ENCODE peak calls at places on chromosomes 6 and 20, in six cellular contexts. Y is IMR-90, Q is HCT116, U is GM23248, B is right cardiac atrium, K is astrocyte. A is an unnamed sample.

GRCh38 chr6:106122306-106122940 is 36.3 kb downstream of the PRDM1 start:
- DNase-seq in Y (no peak), Q (no peak), B (no peak), U (no peak), K (no peak), A (no peak)

GRCh38 chr20:56181593-56181992 is 66.9 kb upstream of the MC3R start:
- DNase-seq in Q (no peak), Y (no peak), K (no peak), U (no peak), B (no peak), A (no peak)

GRCh38 chr6:74447013-74447412 is 751.0 kb downstream of the CD109 start:
- DNase-seq in U (peak; percentile 72), Y (peak; percentile 44), B (no peak), K (no peak), Q (peak; percentile 44), A (no peak)

GRCh38 chr6:150301871-150302800 is 66.7 kb upstream of the IYD start:
- DNase-seq in U (peak; percentile 86), K (peak; percentile 82), B (no peak), Y (peak; percentile 58), Q (peak; percentile 67), A (no peak)

GRCh38 chr20:17589161-17589834 is 19.4 kb downstream of the DSTN start:
- DNase-seq in Y (no peak), K (no peak), Q (no peak), U (peak; percentile 66), B (peak; percentile 56), A (no peak)

GRCh38 chr20:45919536-45919933 is 7.6 kb upstream of the PLTP start:
- DNase-seq in U (no peak), Q (no peak), Y (peak; percentile 94), K (peak; percentile 79), B (peak; percentile 90), A (peak; percentile 90)

GRCh38 chr6:26501482-26501986 is 1.4 kb downstream of the BTN1A1 start:
- DNase-seq in K (peak; percentile 6), Q (no peak), Y (peak; percentile 25), U (peak; percentile 67), B (peak; percentile 73), A (peak; percentile 31)

GRCh38 chr6:170080169-170080827 is 210.6 kb downstream of the DLL1 start:
- DNase-seq in Q (no peak), K (no peak), U (no peak), Y (no peak), B (peak; percentile 35), A (no peak)

GRCh38 chr20:35295058-35295457 is 2.8 kb upstream of the FAM83C start:
- DNase-seq in Y (no peak), B (no peak), K (no peak), U (no peak), Q (no peak), A (no peak)

GRCh38 chr6:17448165-17448564 is 54.8 kb downstream of the CAP2 start:
- DNase-seq in Y (peak; percentile 53), K (peak; percentile 79), U (no peak), B (no peak), Q (no peak), A (no peak)

GRCh38 chr20:46946796-46947195 is 52.2 kb downstream of the EYA2 start:
- DNase-seq in Y (peak; percentile 11), Q (no peak), B (no peak), K (no peak), U (no peak), A (no peak)

GRCh38 chr6:135159531-135159930 is 21.6 kb upstream of the MYB start:
- DNase-seq in U (peak; percentile 23), Y (no peak), K (no peak), B (no peak), Q (no peak), A (no peak)

GRCh38 chr20:41165001-41165882 is 27.9 kb downstream of the PLCG1 start:
- DNase-seq in K (no peak), B (no peak), Y (no peak), Q (no peak), U (no peak), A (no peak)

GRCh38 chr6:128500017-128500416 is 20.4 kb downstream of the PTPRK start:
- DNase-seq in U (peak; percentile 31), K (no peak), Y (peak; percentile 24), B (no peak), Q (no peak), A (no peak)

GRCh38 chr6:106223300-106223930 is 102.1 kb downstream of the ATG5 start:
- DNase-seq in U (peak; percentile 83), Q (peak; percentile 72), K (peak; percentile 51), Y (peak; percentile 79), B (no peak), A (peak; percentile 66)

GRCh38 chr6:33655155-33655554 is 34.0 kb downstream of the ITPR3 start:
- DNase-seq in Q (no peak), B (no peak), U (peak; percentile 44), K (no peak), Y (no peak), A (no peak)

GRCh38 chr6:144104898-144105487 is 9.6 kb upstream of the SF3B5 start:
- DNase-seq in K (peak; percentile 47), Q (peak; percentile 59), Y (peak; percentile 79), B (no peak), U (peak; percentile 80), A (no peak)

GRCh38 chr6:75117701-75118100 is 88.2 kb downstream of the COL12A1 start:
- DNase-seq in Q (no peak), U (peak; percentile 35), Y (peak; percentile 59), K (peak; percentile 45), B (no peak), A (no peak)

GRCh38 chr6:136956590-136957573 is 34.8 kb downstream of the SLC35D3 start:
- DNase-seq in B (no peak), U (no peak), Q (no peak), K (no peak), Y (no peak), A (no peak)

GRCh38 chr20:47785321-47785899 is at the start of gene SULF2:
- DNase-seq in K (no peak), Q (no peak), B (peak; percentile 82), Y (no peak), U (peak; percentile 36), A (peak; percentile 41)

GRCh38 chr6:43924222-43924702 is 154.3 kb downstream of the VEGFA start:
- DNase-seq in B (peak; percentile 68), Q (no peak), K (peak; percentile 26), U (peak; percentile 69), Y (peak; percentile 56), A (no peak)

GRCh38 chr6:9461161-9461560 is 953.7 kb downstream of the TFAP2A start:
- DNase-seq in Y (no peak), K (no peak), U (no peak), Q (no peak), B (no peak), A (no peak)

GRCh38 chr20:64222851-64223525 is 32.6 kb upstream of the PCMTD2 start:
- DNase-seq in B (peak; percentile 47), Y (no peak), K (peak; percentile 7), Q (no peak), U (no peak), A (no peak)

GRCh38 chr6:63598251-63599036 is 26.2 kb downstream of the LOC128125822 start:
- DNase-seq in U (peak; percentile 73), B (peak; percentile 73), Q (peak; percentile 51), Y (peak; percentile 49), K (peak; percentile 22), A (peak; percentile 49)

GRCh38 chr6:108119212-108120141 is 44.9 kb upstream of the OSTM1 start:
- DNase-seq in K (no peak), Y (no peak), B (peak; percentile 49), U (no peak), Q (no peak), A (no peak)

GRCh38 chr20:21352703-21353102 is 44.6 kb downstream of the NKX2-4 start:
- DNase-seq in U (peak; percentile 62), K (peak; percentile 72), Y (peak; percentile 78), B (no peak), Q (no peak), A (no peak)

GRCh38 chr6:82277686-82278085 is 30.1 kb upstream of the IBTK start:
- DNase-seq in B (no peak), K (no peak), Y (no peak), U (no peak), Q (no peak), A (no peak)
- H3K4me1 ChIP-seq in B (no peaks in the 10 kb centered on the region), K (no peaks in the 10 kb centered on the region), Y (no peaks in the 10 kb centered on the region), U (no peaks in the 10 kb centered on the region), Q (no peaks in the 10 kb centered on the region), A (no peaks in the 10 kb centered on the region)

GRCh38 chr6:46606318-46606717 is 46.3 kb downstream of the CYP39A1 start:
- DNase-seq in K (no peak), U (no peak), Q (no peak), Y (no peak), B (no peak), A (no peak)

GRCh38 chr6:46612645-46613044 is 40.0 kb downstream of the CYP39A1 start:
- DNase-seq in K (no peak), Q (no peak), U (no peak), Y (no peak), B (peak; percentile 60), A (peak; percentile 56)

GRCh38 chr6:46605091-46605797 is 47.4 kb downstream of the CYP39A1 start:
- DNase-seq in K (no peak), Q (no peak), Y (no peak), B (no peak), U (no peak), A (no peak)

GRCh38 chr6:46610862-46611553 is 41.6 kb downstream of the CYP39A1 start:
- DNase-seq in Q (no peak), U (no peak), K (no peak), Y (no peak), B (no peak), A (no peak)
- H3K4me1 ChIP-seq in Q (no peaks in the 10 kb centered on the region), U (no peaks in the 10 kb centered on the region), K (no peaks in the 10 kb centered on the region), Y (no peaks in the 10 kb centered on the region), B (no peaks in the 10 kb centered on the region), A (no peaks in the 10 kb centered on the region)

GRCh38 chr6:15355683-15356099 is 109.8 kb downstream of the JARID2 start:
- DNase-seq in U (no peak), Q (no peak), Y (peak; percentile 50), K (no peak), B (no peak), A (no peak)
- H3K4me1 ChIP-seq in U (peaks cover 30% of the 10 kb centered on the region), Q (peaks cover 16% of the 10 kb centered on the region), Y (peaks cover 27% of the 10 kb centered on the region), K (peaks cover 17% of the 10 kb centered on the region), B (peaks cover 5% of the 10 kb centered on the region), A (peaks cover 21% of the 10 kb centered on the region)

GRCh38 chr6:167904791-167905190 is 78.1 kb downstream of the AFDN start:
- DNase-seq in B (no peak), Y (no peak), U (no peak), K (no peak), Q (no peak), A (no peak)

GRCh38 chr6:167907837-167908681 is 81.3 kb downstream of the AFDN start:
- DNase-seq in Q (peak; percentile 18), Y (peak; percentile 28), U (peak; percentile 47), B (no peak), K (peak; percentile 14), A (no peak)

GRCh38 chr6:167910007-167910406 is 83.3 kb downstream of the AFDN start:
- DNase-seq in Q (no peak), K (no peak), B (no peak), Y (no peak), U (no peak), A (no peak)

GRCh38 chr6:167910652-167911051 is 83.9 kb downstream of the AFDN start:
- DNase-seq in Y (no peak), U (no peak), B (no peak), K (no peak), Q (no peak), A (no peak)

GRCh38 chr6:167906899-167907298 is 80.2 kb downstream of the AFDN start:
- DNase-seq in Q (no peak), K (no peak), B (peak; percentile 69), U (no peak), Y (no peak), A (peak; percentile 49)
- H3K4me1 ChIP-seq in Q (no peaks in the 10 kb centered on the region), K (no peaks in the 10 kb centered on the region), B (no peaks in the 10 kb centered on the region), U (no peaks in the 10 kb centered on the region), Y (no peaks in the 10 kb centered on the region), A (peaks cover 5% of the 10 kb centered on the region)

GRCh38 chr6:30749554-30750378 is 5.4 kb upstream of the IER3 start:
- DNase-seq in K (no peak), Q (peak; percentile 89), U (no peak), Y (no peak), B (no peak), A (no peak)
- H3K4me1 ChIP-seq in K (peaks cover 58% of the 10 kb centered on the region), Q (peaks cover 98% of the 10 kb centered on the region), U (peaks cover 61% of the 10 kb centered on the region), Y (peaks cover 35% of the 10 kb centered on the region), B (peaks cover 12% of the 10 kb centered on the region), A (peaks cover 21% of the 10 kb centered on the region)